ENCODE peak calls at places on chromosomes 3 and 15, in seven cellular contexts. One of them, this sample, is unnamed.

GRCh38 chr3:13069495-13069894 is 3.7 kb downstream of the IQSEC1 start:
- DNase-seq in RWPE2: no peak
- DNase-seq in SJSA1: no peak
- DNase-seq in spleen: no peak
- DNase-seq in IMR-90: no peak
- DNase-seq in tibial artery: no peak
- DNase-seq in endothelial cell of umbilical vein: no peak
- DNase-seq in this sample: peak; percentile 22

GRCh38 chr3:52527039-52527731 is 6.5 kb downstream of the NT5DC2 start:
- DNase-seq in RWPE2: no peak
- DNase-seq in SJSA1: no peak
- DNase-seq in spleen: peak; percentile 66
- DNase-seq in IMR-90: no peak
- DNase-seq in tibial artery: peak; percentile 20
- DNase-seq in endothelial cell of umbilical vein: no peak
- DNase-seq in this sample: no peak

GRCh38 chr3:43629254-43629653 is 7.4 kb upstream of the ANO10 start:
- DNase-seq in RWPE2: no peak
- DNase-seq in SJSA1: no peak
- DNase-seq in spleen: no peak
- DNase-seq in IMR-90: peak; percentile 76
- DNase-seq in tibial artery: no peak
- DNase-seq in endothelial cell of umbilical vein: no peak
- DNase-seq in this sample: no peak

GRCh38 chr15:42973114-42973513 is 52.5 kb upstream of the TTBK2 start:
- DNase-seq in RWPE2: no peak
- DNase-seq in SJSA1: no peak
- DNase-seq in spleen: no peak
- DNase-seq in IMR-90: no peak
- DNase-seq in tibial artery: no peak
- DNase-seq in endothelial cell of umbilical vein: no peak
- DNase-seq in this sample: no peak

GRCh38 chr3:143119974-143120715 is 574 bp downstream of the CHST2 start:
- DNase-seq in RWPE2: no peak
- DNase-seq in SJSA1: peak; percentile 64
- DNase-seq in spleen: peak; percentile 90
- DNase-seq in IMR-90: no peak
- DNase-seq in tibial artery: no peak
- DNase-seq in endothelial cell of umbilical vein: peak; percentile 19
- DNase-seq in this sample: peak; percentile 49

GRCh38 chr15:79003301-79003700 is 58.5 kb upstream of the CTSH start:
- DNase-seq in RWPE2: no peak
- DNase-seq in SJSA1: no peak
- DNase-seq in spleen: no peak
- DNase-seq in IMR-90: peak; percentile 70
- DNase-seq in tibial artery: no peak
- DNase-seq in endothelial cell of umbilical vein: no peak
- DNase-seq in this sample: no peak

GRCh38 chr3:61820306-61820992 is 259.1 kb downstream of the PTPRG start:
- DNase-seq in RWPE2: no peak
- DNase-seq in SJSA1: no peak
- DNase-seq in spleen: no peak
- DNase-seq in IMR-90: no peak
- DNase-seq in tibial artery: no peak
- DNase-seq in endothelial cell of umbilical vein: no peak
- DNase-seq in this sample: no peak

GRCh38 chr15:68303134-68303533 is 25.6 kb downstream of the FEM1B start:
- DNase-seq in RWPE2: no peak
- DNase-seq in SJSA1: no peak
- DNase-seq in spleen: no peak
- DNase-seq in IMR-90: no peak
- DNase-seq in tibial artery: no peak
- DNase-seq in endothelial cell of umbilical vein: no peak
- DNase-seq in this sample: no peak

GRCh38 chr15:91104111-91104510 is 4.1 kb downstream of the SV2B start:
- DNase-seq in RWPE2: no peak
- DNase-seq in SJSA1: no peak
- DNase-seq in spleen: no peak
- DNase-seq in IMR-90: no peak
- DNase-seq in tibial artery: peak; percentile 22
- DNase-seq in endothelial cell of umbilical vein: no peak
- DNase-seq in this sample: no peak

GRCh38 chr3:23396746-23397145 is 193.6 kb downstream of the UBE2E2 start:
- DNase-seq in RWPE2: no peak
- DNase-seq in SJSA1: no peak
- DNase-seq in spleen: no peak
- DNase-seq in IMR-90: no peak
- DNase-seq in tibial artery: no peak
- DNase-seq in endothelial cell of umbilical vein: peak; percentile 24
- DNase-seq in this sample: no peak

GRCh38 chr3:106769045-106769444 is 608.2 kb upstream of the CCDC54 start:
- DNase-seq in RWPE2: no peak
- DNase-seq in SJSA1: no peak
- DNase-seq in spleen: no peak
- DNase-seq in IMR-90: no peak
- DNase-seq in tibial artery: no peak
- DNase-seq in endothelial cell of umbilical vein: no peak
- DNase-seq in this sample: no peak

GRCh38 chr15:56243117-56243773 is 434 bp downstream of the RFX7 start:
- DNase-seq in RWPE2: peak; percentile 67
- DNase-seq in SJSA1: peak; percentile 48
- DNase-seq in spleen: peak; percentile 88
- DNase-seq in IMR-90: peak; percentile 26
- DNase-seq in tibial artery: peak; percentile 41
- DNase-seq in endothelial cell of umbilical vein: peak; percentile 32
- DNase-seq in this sample: peak; percentile 78

GRCh38 chr15:47355759-47356158 is 361.5 kb upstream of the SEMA6D start:
- DNase-seq in RWPE2: no peak
- DNase-seq in SJSA1: no peak
- DNase-seq in spleen: no peak
- DNase-seq in IMR-90: no peak
- DNase-seq in tibial artery: no peak
- DNase-seq in endothelial cell of umbilical vein: no peak
- DNase-seq in this sample: no peak

GRCh38 chr3:63193647-63194046 is 84.5 kb upstream of the SYNPR start:
- DNase-seq in RWPE2: no peak
- DNase-seq in SJSA1: peak; percentile 1
- DNase-seq in spleen: no peak
- DNase-seq in IMR-90: no peak
- DNase-seq in tibial artery: no peak
- DNase-seq in endothelial cell of umbilical vein: peak; percentile 3
- DNase-seq in this sample: peak; percentile 49

DNA sequence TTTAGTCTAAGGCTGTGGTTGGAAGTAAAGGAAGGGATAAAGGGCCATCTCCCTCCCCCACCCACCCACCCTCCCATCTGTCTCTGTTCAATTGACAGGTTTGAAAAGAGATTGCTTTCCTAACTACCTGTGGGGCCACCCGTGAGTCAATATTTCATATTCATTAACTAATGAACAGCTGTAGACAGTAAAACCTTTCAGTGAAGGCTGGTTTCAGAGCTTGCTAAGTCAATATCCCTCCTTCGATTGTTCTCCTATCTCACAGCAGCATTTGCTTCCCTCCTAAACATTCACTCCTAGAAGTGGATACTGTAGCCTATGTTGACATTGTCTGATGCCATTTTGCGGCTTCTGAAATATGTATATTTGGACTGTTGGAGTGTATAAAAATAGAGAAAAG is 85.9 kb upstream of the SYNPR start:
- DNase-seq in RWPE2: no peak
- DNase-seq in SJSA1: no peak
- DNase-seq in spleen: no peak
- DNase-seq in IMR-90: no peak
- DNase-seq in tibial artery: no peak
- DNase-seq in endothelial cell of umbilical vein: no peak
- DNase-seq in this sample: peak; percentile 8
- H3K4me1 ChIP-seq in RWPE2: no peaks in the 10 kb centered on the region
- H3K4me1 ChIP-seq in SJSA1: no peaks in the 10 kb centered on the region
- H3K4me1 ChIP-seq in spleen: no peaks in the 10 kb centered on the region
- H3K4me1 ChIP-seq in IMR-90: no peaks in the 10 kb centered on the region
- H3K4me1 ChIP-seq in tibial artery: no peaks in the 10 kb centered on the region
- H3K4me1 ChIP-seq in endothelial cell of umbilical vein: no peaks in the 10 kb centered on the region
- H3K4me1 ChIP-seq in this sample: no peaks in the 10 kb centered on the region

GRCh38 chr3:50632450-50632849 is 15.5 kb downstream of the MAPKAPK3 start:
- DNase-seq in RWPE2: no peak
- DNase-seq in SJSA1: no peak
- DNase-seq in spleen: no peak
- DNase-seq in IMR-90: no peak
- DNase-seq in tibial artery: no peak
- DNase-seq in endothelial cell of umbilical vein: no peak
- DNase-seq in this sample: no peak

GRCh38 chr3:50630916-50631315 is 14.0 kb downstream of the MAPKAPK3 start:
- DNase-seq in RWPE2: no peak
- DNase-seq in SJSA1: no peak
- DNase-seq in spleen: no peak
- DNase-seq in IMR-90: no peak
- DNase-seq in tibial artery: no peak
- DNase-seq in endothelial cell of umbilical vein: no peak
- DNase-seq in this sample: no peak

GRCh38 chr3:50630394-50630793 is 13.4 kb downstream of the MAPKAPK3 start:
- DNase-seq in RWPE2: no peak
- DNase-seq in SJSA1: no peak
- DNase-seq in spleen: no peak
- DNase-seq in IMR-90: no peak
- DNase-seq in tibial artery: no peak
- DNase-seq in endothelial cell of umbilical vein: no peak
- DNase-seq in this sample: no peak

GRCh38 chr3:50635066-50635465 is 18.1 kb downstream of the MAPKAPK3 start:
- DNase-seq in RWPE2: no peak
- DNase-seq in SJSA1: no peak
- DNase-seq in spleen: no peak
- DNase-seq in IMR-90: no peak
- DNase-seq in tibial artery: no peak
- DNase-seq in endothelial cell of umbilical vein: no peak
- DNase-seq in this sample: no peak

GRCh38 chr3:50633233-50633795 is 16.4 kb downstream of the MAPKAPK3 start:
- DNase-seq in RWPE2: no peak
- DNase-seq in SJSA1: no peak
- DNase-seq in spleen: no peak
- DNase-seq in IMR-90: no peak
- DNase-seq in tibial artery: no peak
- DNase-seq in endothelial cell of umbilical vein: no peak
- DNase-seq in this sample: no peak
- H3K4me1 ChIP-seq in RWPE2: peaks cover 16% of the 10 kb centered on the region
- H3K4me1 ChIP-seq in SJSA1: no peaks in the 10 kb centered on the region
- H3K4me1 ChIP-seq in spleen: peaks cover 70% of the 10 kb centered on the region
- H3K4me1 ChIP-seq in IMR-90: no peaks in the 10 kb centered on the region
- H3K4me1 ChIP-seq in tibial artery: peaks cover 6% of the 10 kb centered on the region
- H3K4me1 ChIP-seq in endothelial cell of umbilical vein: no peaks in the 10 kb centered on the region
- H3K4me1 ChIP-seq in this sample: peaks cover 1% of the 10 kb centered on the region

GRCh38 chr15:88650556-88650955 is 11.7 kb downstream of the ISG20 start:
- DNase-seq in RWPE2: peak; percentile 48
- DNase-seq in SJSA1: no peak
- DNase-seq in spleen: no peak
- DNase-seq in IMR-90: no peak
- DNase-seq in tibial artery: no peak
- DNase-seq in endothelial cell of umbilical vein: no peak
- DNase-seq in this sample: no peak
- H3K4me1 ChIP-seq in RWPE2: peaks cover 25% of the 10 kb centered on the region
- H3K4me1 ChIP-seq in SJSA1: peaks cover 17% of the 10 kb centered on the region
- H3K4me1 ChIP-seq in spleen: peaks cover 84% of the 10 kb centered on the region
- H3K4me1 ChIP-seq in IMR-90: peaks cover 15% of the 10 kb centered on the region
- H3K4me1 ChIP-seq in tibial artery: no peaks in the 10 kb centered on the region
- H3K4me1 ChIP-seq in endothelial cell of umbilical vein: peaks cover 35% of the 10 kb centered on the region
- H3K4me1 ChIP-seq in this sample: no peaks in the 10 kb centered on the region

GRCh38 chr15:73936181-73936580 is 9.9 kb downstream of the LOXL1 start:
- DNase-seq in RWPE2: no peak
- DNase-seq in SJSA1: no peak
- DNase-seq in spleen: peak; percentile 55
- DNase-seq in IMR-90: peak; percentile 83
- DNase-seq in tibial artery: peak; percentile 57
- DNase-seq in endothelial cell of umbilical vein: no peak
- DNase-seq in this sample: no peak
- H3K4me1 ChIP-seq in RWPE2: peaks cover 18% of the 10 kb centered on the region
- H3K4me1 ChIP-seq in SJSA1: peaks cover 11% of the 10 kb centered on the region
- H3K4me1 ChIP-seq in spleen: peaks cover 33% of the 10 kb centered on the region
- H3K4me1 ChIP-seq in IMR-90: peaks cover 56% of the 10 kb centered on the region
- H3K4me1 ChIP-seq in tibial artery: peaks cover 79% of the 10 kb centered on the region
- H3K4me1 ChIP-seq in endothelial cell of umbilical vein: peaks cover 24% of the 10 kb centered on the region
- H3K4me1 ChIP-seq in this sample: no peaks in the 10 kb centered on the region

GRCh38 chr15:70827721-70828120 is 26.2 kb downstream of the LARP6 start:
- DNase-seq in RWPE2: no peak
- DNase-seq in SJSA1: no peak
- DNase-seq in spleen: no peak
- DNase-seq in IMR-90: no peak
- DNase-seq in tibial artery: no peak
- DNase-seq in endothelial cell of umbilical vein: peak; percentile 21
- DNase-seq in this sample: no peak
- H3K4me1 ChIP-seq in RWPE2: peaks cover 17% of the 10 kb centered on the region
- H3K4me1 ChIP-seq in SJSA1: peaks cover 24% of the 10 kb centered on the region
- H3K4me1 ChIP-seq in spleen: peaks cover 4% of the 10 kb centered on the region
- H3K4me1 ChIP-seq in IMR-90: peaks cover 3% of the 10 kb centered on the region
- H3K4me1 ChIP-seq in tibial artery: peaks cover 18% of the 10 kb centered on the region
- H3K4me1 ChIP-seq in endothelial cell of umbilical vein: no peaks in the 10 kb centered on the region
- H3K4me1 ChIP-seq in this sample: no peaks in the 10 kb centered on the region

GRCh38 chr3:37921025-37921424 is 59.3 kb downstream of the CTDSPL start:
- DNase-seq in RWPE2: no peak
- DNase-seq in SJSA1: no peak
- DNase-seq in spleen: no peak
- DNase-seq in IMR-90: no peak
- DNase-seq in tibial artery: no peak
- DNase-seq in endothelial cell of umbilical vein: no peak
- DNase-seq in this sample: no peak
- H3K4me1 ChIP-seq in RWPE2: peaks cover 7% of the 10 kb centered on the region
- H3K4me1 ChIP-seq in SJSA1: peaks cover 34% of the 10 kb centered on the region
- H3K4me1 ChIP-seq in spleen: peaks cover 16% of the 10 kb centered on the region
- H3K4me1 ChIP-seq in IMR-90: peaks cover 27% of the 10 kb centered on the region
- H3K4me1 ChIP-seq in tibial artery: peaks cover 73% of the 10 kb centered on the region
- H3K4me1 ChIP-seq in endothelial cell of umbilical vein: peaks cover 2% of the 10 kb centered on the region
- H3K4me1 ChIP-seq in this sample: no peaks in the 10 kb centered on the region

DNA sequence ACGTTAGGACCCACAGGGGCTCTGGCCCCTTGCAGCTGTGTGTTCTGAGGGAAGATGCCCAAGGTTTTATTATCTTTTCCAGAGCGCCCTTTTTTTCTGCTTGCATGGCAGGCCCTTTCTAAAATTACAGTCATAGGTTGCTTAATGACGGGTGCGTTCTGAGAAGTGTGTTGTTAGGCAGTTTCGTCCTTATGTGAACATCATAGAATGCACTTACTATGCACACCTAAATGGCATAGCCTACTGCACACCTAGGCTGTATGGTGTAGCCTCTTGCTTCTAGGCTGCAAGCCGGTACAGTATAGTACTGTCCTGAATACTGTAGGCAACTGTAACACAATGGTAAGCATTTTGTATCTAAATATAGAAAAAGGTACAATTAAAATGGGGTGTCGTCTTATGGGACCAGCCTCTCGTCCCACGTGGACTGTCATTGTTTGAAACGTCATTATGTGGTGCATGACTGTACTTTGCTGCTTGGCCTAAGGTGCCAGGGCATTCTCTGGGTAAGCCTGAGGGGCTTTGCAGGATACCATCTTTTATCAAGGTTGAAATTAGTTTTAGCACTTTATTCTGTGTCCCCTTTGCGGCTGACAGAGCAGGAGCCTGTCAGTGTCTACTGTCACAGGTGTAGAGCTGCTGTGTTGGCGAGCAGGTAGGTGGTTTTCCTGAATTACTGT is 10.9 kb downstream of the KLF13 start:
- DNase-seq in RWPE2: no peak
- DNase-seq in SJSA1: no peak
- DNase-seq in spleen: no peak
- DNase-seq in IMR-90: no peak
- DNase-seq in tibial artery: no peak
- DNase-seq in endothelial cell of umbilical vein: no peak
- DNase-seq in this sample: no peak
- H3K4me1 ChIP-seq in RWPE2: peaks cover 19% of the 10 kb centered on the region
- H3K4me1 ChIP-seq in SJSA1: peaks cover 29% of the 10 kb centered on the region
- H3K4me1 ChIP-seq in spleen: peaks cover 99% of the 10 kb centered on the region
- H3K4me1 ChIP-seq in IMR-90: peaks cover 13% of the 10 kb centered on the region
- H3K4me1 ChIP-seq in tibial artery: peaks cover 84% of the 10 kb centered on the region
- H3K4me1 ChIP-seq in endothelial cell of umbilical vein: peaks cover 10% of the 10 kb centered on the region
- H3K4me1 ChIP-seq in this sample: no peaks in the 10 kb centered on the region